ENCODE peak calls at places on chromosomes 2 and 18, in eight cellular contexts. F is CD8-positive, alpha-beta T cell; T is fibroblast of lung; Q is GM23338; B is HL-60; M is psoas muscle; I is GM23248; X is dorsolateral prefrontal cortex. L is an unnamed sample.

GRCh38 chr2:134934641-134935040 is 16.0 kb downstream of the CCNT2 start:
- DNase-seq in F (no peak), T (peak; percentile 15), Q (no peak), B (no peak), M (no peak), I (peak; percentile 13), X (no peak), L (no peak)

GRCh38 chr2:235988271-235989015 is 179.7 kb downstream of the GBX2 start:
- DNase-seq in F (no peak), T (no peak), Q (no peak), B (no peak), M (no peak), I (no peak), X (no peak), L (no peak)

GRCh38 chr18:12577848-12578247 is 80.1 kb downstream of the SPIRE1 start:
- DNase-seq in F (no peak), T (no peak), Q (no peak), B (no peak), M (no peak), I (no peak), X (no peak), L (no peak)

GRCh38 chr18:49251451-49251850 is 209.0 kb downstream of the DYM start:
- DNase-seq in F (no peak), T (no peak), Q (no peak), B (no peak), M (no peak), I (no peak), X (no peak), L (no peak)

GRCh38 chr2:62467100-62467474 is 38.9 kb downstream of the TMEM17 start:
- DNase-seq in F (no peak), T (no peak), Q (no peak), B (no peak), M (no peak), I (no peak), X (no peak), L (no peak)

GRCh38 chr2:28868611-28869010 is 1.5 kb downstream of the TRMT61B start:
- DNase-seq in F (no peak), T (no peak), Q (no peak), B (no peak), M (no peak), I (peak; percentile 10), X (no peak), L (no peak)

GRCh38 chr2:24304098-24304497 is 56.2 kb downstream of the ITSN2 start:
- DNase-seq in F (no peak), T (peak; percentile 98), Q (peak; percentile 7), B (peak; percentile 25), M (peak; percentile 78), I (peak; percentile 90), X (no peak), L (peak; percentile 35)

GRCh38 chr2:3805120-3805519 is 101.7 kb downstream of the DCDC2C start:
- DNase-seq in F (no peak), T (no peak), Q (peak; percentile 74), B (peak; percentile 5), M (no peak), I (peak; percentile 14), X (no peak), L (peak; percentile 68)

GRCh38 chr2:135212757-135213156 is 160.7 kb downstream of the RAB3GAP1 start:
- DNase-seq in F (no peak), T (peak; percentile 54), Q (peak; percentile 53), B (no peak), M (no peak), I (no peak), X (no peak), L (peak; percentile 6)

GRCh38 chr2:136210822-136211221 is 92.9 kb upstream of the CXCR4 start:
- DNase-seq in F (no peak), T (no peak), Q (no peak), B (no peak), M (no peak), I (no peak), X (no peak), L (no peak)

GRCh38 chr2:58633576-58634365 is 392.6 kb upstream of the FANCL start:
- DNase-seq in F (no peak), T (peak; percentile 39), Q (no peak), B (no peak), M (no peak), I (peak; percentile 75), X (no peak), L (no peak)

GRCh38 chr18:42187611-42188378 is 232.8 kb downstream of the PIK3C3 start:
- DNase-seq in F (no peak), T (no peak), Q (no peak), B (no peak), M (no peak), I (no peak), X (no peak), L (no peak)

GRCh38 chr18:50659091-50660003 is 99.5 kb downstream of the MAPK4 start:
- DNase-seq in F (no peak), T (no peak), Q (no peak), B (no peak), M (no peak), I (peak; percentile 57), X (no peak), L (no peak)

GRCh38 chr2:24164416-24164973 is 10.4 kb upstream of the FAM228A start:
- DNase-seq in F (peak; percentile 3), T (peak; percentile 8), Q (peak; percentile 81), B (peak; percentile 17), M (no peak), I (peak; percentile 23), X (no peak), L (peak; percentile 80)

GRCh38 chr2:109637749-109638570 is 23.8 kb downstream of the SOWAHC start:
- DNase-seq in F (no peak), T (peak; percentile 65), Q (no peak), B (peak; percentile 22), M (no peak), I (peak; percentile 83), X (no peak), L (no peak)

GRCh38 chr2:128041561-128041960 is 13.7 kb upstream of the SAP130 start:
- DNase-seq in F (no peak), T (no peak), Q (no peak), B (no peak), M (no peak), I (no peak), X (no peak), L (no peak)

GRCh38 chr18:59308201-59309014 is 10.0 kb downstream of the CPLX4 start:
- DNase-seq in F (peak; percentile 30), T (peak; percentile 62), Q (peak; percentile 86), B (peak; percentile 74), M (peak; percentile 77), I (peak; percentile 86), X (peak; percentile 65), L (peak; percentile 77)
- H3K27me3 ChIP-seq in F (no peaks in the 10 kb centered on the region), T (peaks cover 30% of the 10 kb centered on the region), Q (peaks cover 18% of the 10 kb centered on the region), B (peaks cover 16% of the 10 kb centered on the region), M (peaks cover 6% of the 10 kb centered on the region), I (peaks cover 53% of the 10 kb centered on the region), X (peaks cover 42% of the 10 kb centered on the region), L (no peaks in the 10 kb centered on the region)

GRCh38 chr2:144516417-144516980 is 3.4 kb downstream of the ZEB2 start:
- DNase-seq in F (no peak), T (no peak), Q (peak; percentile 56), B (no peak), M (peak; percentile 45), I (peak; percentile 77), X (no peak), L (no peak)
- H3K27me3 ChIP-seq in F (peaks cover 27% of the 10 kb centered on the region), T (no peaks in the 10 kb centered on the region), Q (peaks cover 99% of the 10 kb centered on the region), B (no peaks in the 10 kb centered on the region), M (no peaks in the 10 kb centered on the region), I (no peaks in the 10 kb centered on the region), X (no peaks in the 10 kb centered on the region), L (no peaks in the 10 kb centered on the region)

GRCh38 chr2:104854507-104855173 is 725 bp downstream of the POU3F3 start:
- DNase-seq in F (no peak), T (peak; percentile 6), Q (peak; percentile 25), B (no peak), M (no peak), I (peak; percentile 12), X (no peak), L (no peak)

GRCh38 chr2:104856973-104857261 is 3.0 kb downstream of the POU3F3 start:
- DNase-seq in F (no peak), T (no peak), Q (no peak), B (no peak), M (no peak), I (no peak), X (no peak), L (no peak)

GRCh38 chr2:104857262-104858221 is 3.6 kb downstream of the POU3F3 start:
- DNase-seq in F (no peak), T (no peak), Q (peak; percentile 67), B (no peak), M (no peak), I (no peak), X (no peak), L (no peak)

GRCh38 chr2:104855174-104856085 is 1.5 kb downstream of the POU3F3 start:
- DNase-seq in F (no peak), T (no peak), Q (peak; percentile 27), B (no peak), M (no peak), I (no peak), X (no peak), L (no peak)

DNA sequence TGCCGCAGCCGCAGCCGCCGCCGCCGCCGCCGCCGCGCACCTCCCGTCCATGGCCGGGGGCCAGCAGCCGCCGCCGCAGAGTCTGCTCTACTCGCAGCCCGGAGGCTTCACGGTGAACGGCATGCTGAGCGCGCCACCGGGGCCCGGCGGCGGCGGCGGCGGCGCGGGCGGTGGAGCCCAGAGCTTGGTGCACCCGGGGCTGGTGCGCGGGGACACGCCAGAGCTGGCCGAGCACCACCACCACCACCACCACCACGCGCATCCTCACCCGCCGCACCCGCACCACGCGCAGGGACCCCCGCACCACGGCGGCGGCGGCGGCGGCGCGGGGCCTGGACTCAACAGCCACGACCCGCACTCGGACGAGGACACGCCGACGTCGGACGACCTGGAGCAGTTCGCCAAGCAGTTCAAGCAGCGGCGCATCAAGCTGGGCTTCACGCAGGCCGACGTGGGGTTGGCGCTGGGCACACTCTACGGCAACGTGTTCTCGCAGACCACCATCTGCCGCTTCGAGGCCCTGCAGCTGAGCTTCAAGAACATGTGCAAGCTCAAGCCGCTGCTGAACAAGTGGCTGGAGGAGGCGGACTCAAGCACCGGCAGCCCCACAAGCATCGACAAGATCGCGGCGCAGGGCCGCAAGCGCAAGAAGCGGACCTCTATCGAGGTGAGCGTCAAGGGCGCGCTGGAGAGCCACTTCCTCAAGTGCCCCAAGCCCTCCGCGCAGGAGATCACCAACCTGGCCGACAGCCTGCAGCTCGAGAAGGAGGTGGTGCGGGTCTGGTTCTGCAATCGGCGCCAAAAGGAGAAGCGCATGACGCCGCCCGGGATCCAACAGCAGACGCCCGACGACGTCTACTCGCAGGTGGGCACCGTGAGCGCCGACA is 2.4 kb downstream of the POU3F3 start:
- DNase-seq in F (no peak), T (no peak), Q (peak; percentile 68), B (peak; percentile 59), M (no peak), I (no peak), X (no peak), L (no peak)
- H3K27me3 ChIP-seq in F (peaks cover 42% of the 10 kb centered on the region), T (peaks cover 40% of the 10 kb centered on the region), Q (peaks cover 84% of the 10 kb centered on the region), B (peaks cover 66% of the 10 kb centered on the region), M (peaks cover 5% of the 10 kb centered on the region), I (peaks cover 38% of the 10 kb centered on the region), X (peaks cover 3% of the 10 kb centered on the region), L (peaks cover 71% of the 10 kb centered on the region)

GRCh38 chr2:85747441-85747840 is 6.3 kb upstream of the ATOH8 start:
- DNase-seq in F (no peak), T (no peak), Q (no peak), B (no peak), M (no peak), I (no peak), X (no peak), L (no peak)
- H3K27me3 ChIP-seq in F (peaks cover 3% of the 10 kb centered on the region), T (no peaks in the 10 kb centered on the region), Q (peaks cover 24% of the 10 kb centered on the region), B (peaks cover 15% of the 10 kb centered on the region), M (no peaks in the 10 kb centered on the region), I (no peaks in the 10 kb centered on the region), X (no peaks in the 10 kb centered on the region), L (no peaks in the 10 kb centered on the region)